ENCODE peak calls at places on chromosomes 5 and 9, in six cellular contexts. A, K, I, V, B and D are unnamed samples.

GRCh38 chr5:35115920-35116319 is 68.2 kb upstream of the AGXT2 start:
- ATAC-seq in V (no peak), A (no peak), I (no peak), B (no peak), K (no peak), D (no peak)

GRCh38 chr9:5073701-5074100 is 88.6 kb downstream of the JAK2 start:
- ATAC-seq in K (no peak), V (no peak), B (no peak), A (no peak), I (no peak), D (no peak)

GRCh38 chr5:35264509-35264908 is 34.2 kb upstream of the PRLR start:
- ATAC-seq in B (no peak), I (no peak), K (no peak), V (no peak), A (no peak), D (no peak)

GRCh38 chr5:43648499-43649124 is 45.6 kb downstream of the NNT start:
- ATAC-seq in K (no peak), B (no peak), I (no peak), V (no peak), A (no peak), D (no peak)

GRCh38 chr5:141590127-141590526 is 28.7 kb downstream of the DIAPH1 start:
- ATAC-seq in V (no peak), B (no peak), A (no peak), I (peak; percentile 54), K (no peak), D (no peak)

GRCh38 chr9:127561491-127562270 is 50.4 kb upstream of the STXBP1 start:
- ATAC-seq in K (no peak), I (peak; percentile 82), V (peak; percentile 82), B (peak; percentile 67), A (peak; percentile 71), D (peak; percentile 78)

GRCh38 chr5:1542755-1543154 is 19.0 kb upstream of the LPCAT1 start:
- ATAC-seq in I (peak; percentile 82), K (no peak), V (peak; percentile 91), A (no peak), B (no peak), D (peak; percentile 90)

GRCh38 chr9:87586731-87587355 is 89.2 kb downstream of the DAPK1 start:
- ATAC-seq in B (no peak), A (no peak), K (no peak), I (no peak), V (no peak), D (no peak)

GRCh38 chr9:36925033-36925432 is 109.0 kb downstream of the PAX5 start:
- ATAC-seq in B (no peak), K (no peak), V (no peak), A (no peak), I (no peak), D (no peak)

GRCh38 chr9:81671880-81672280 is 17.5 kb downstream of the TLE1 start:
- ATAC-seq in A (no peak), I (peak; percentile 68), B (no peak), K (no peak), V (no peak), D (peak; percentile 35)

GRCh38 chr9:93217706-93218105 is 33.8 kb downstream of the WNK2 start:
- ATAC-seq in V (no peak), B (no peak), I (no peak), K (no peak), A (no peak), D (no peak)

GRCh38 chr9:21413089-21414023 is 4.4 kb downstream of the IFNA8 start:
- ATAC-seq in A (peak; percentile 66), I (peak; percentile 82), V (peak; percentile 36), B (peak; percentile 60), K (no peak), D (no peak)